ENCODE peak calls at places on chromosomes 2 and 18, in seven cellular contexts. One of them, this sample, is unnamed. For H3K4me1, the result is how much of the 10 kb centered on the place peaks cover.

GRCh38 chr2:222993920-222994650 is 57.9 kb upstream of the KCNE4 start:
- DNase-seq in GM23248: peak
- DNase-seq in HCT116: no peak
- DNase-seq in neural progenitor cell: no peak
- DNase-seq in OCI-LY7: no peak
- DNase-seq in SK-N-SH: peak
- DNase-seq in GM23338: no peak
- DNase-seq in this sample: no peak

GRCh38 chr2:205047273-205047839 is 502.1 kb downstream of the PARD3B start:
- DNase-seq in SK-N-SH: no peak
- DNase-seq in GM23248: no peak
- DNase-seq in neural progenitor cell: peak
- DNase-seq in HCT116: no peak
- DNase-seq in OCI-LY7: no peak
- DNase-seq in GM23338: peak
- DNase-seq in this sample: no peak

GRCh38 chr2:230861564-230862255 is 3.0 kb upstream of the ITM2C start:
- DNase-seq in SK-N-SH: no peak
- DNase-seq in GM23338: peak
- DNase-seq in HCT116: no peak
- DNase-seq in GM23248: no peak
- DNase-seq in neural progenitor cell: no peak
- DNase-seq in OCI-LY7: no peak
- DNase-seq in this sample: no peak

GRCh38 chr2:65608391-65608790 is 176.0 kb upstream of the SPRED2 start:
- DNase-seq in GM23338: no peak
- DNase-seq in neural progenitor cell: no peak
- DNase-seq in OCI-LY7: no peak
- DNase-seq in SK-N-SH: no peak
- DNase-seq in GM23248: no peak
- DNase-seq in HCT116: no peak
- DNase-seq in this sample: no peak

GRCh38 chr2:118321436-118322100 is 233.3 kb downstream of the INSIG2 start:
- DNase-seq in GM23338: peak
- DNase-seq in OCI-LY7: no peak
- DNase-seq in GM23248: no peak
- DNase-seq in neural progenitor cell: peak
- DNase-seq in SK-N-SH: no peak
- DNase-seq in HCT116: no peak
- DNase-seq in this sample: peak

GRCh38 chr2:113894156-113894743 is 4.4 kb downstream of the ACTR3 start:
- DNase-seq in neural progenitor cell: no peak
- DNase-seq in GM23338: peak
- DNase-seq in OCI-LY7: no peak
- DNase-seq in HCT116: peak
- DNase-seq in GM23248: peak
- DNase-seq in SK-N-SH: no peak
- DNase-seq in this sample: peak

GRCh38 chr2:84919885-84920580 is 14.6 kb downstream of the TMSB10 start:
- DNase-seq in SK-N-SH: no peak
- DNase-seq in neural progenitor cell: no peak
- DNase-seq in OCI-LY7: peak
- DNase-seq in GM23248: peak
- DNase-seq in HCT116: peak
- DNase-seq in GM23338: no peak
- DNase-seq in this sample: peak

GRCh38 chr2:239285071-239285931 is 115.5 kb downstream of the HDAC4 start:
- DNase-seq in SK-N-SH: no peak
- DNase-seq in HCT116: no peak
- DNase-seq in GM23248: peak
- DNase-seq in neural progenitor cell: no peak
- DNase-seq in GM23338: no peak
- DNase-seq in OCI-LY7: no peak
- DNase-seq in this sample: no peak

GRCh38 chr2:227597993-227598392 is 700 bp upstream of the SCYGR2 start:
- DNase-seq in HCT116: peak
- DNase-seq in SK-N-SH: no peak
- DNase-seq in GM23338: peak
- DNase-seq in neural progenitor cell: no peak
- DNase-seq in OCI-LY7: no peak
- DNase-seq in GM23248: no peak
- DNase-seq in this sample: peak

GRCh38 chr2:20617892-20618467 is 32.9 kb downstream of the HS1BP3 start:
- DNase-seq in HCT116: peak
- DNase-seq in GM23248: peak
- DNase-seq in neural progenitor cell: peak
- DNase-seq in SK-N-SH: peak
- DNase-seq in GM23338: no peak
- DNase-seq in OCI-LY7: no peak
- DNase-seq in this sample: peak

GRCh38 chr2:211816739-211817138 is 721.9 kb downstream of the ERBB4 start:
- DNase-seq in OCI-LY7: no peak
- DNase-seq in HCT116: no peak
- DNase-seq in GM23338: no peak
- DNase-seq in GM23248: no peak
- DNase-seq in SK-N-SH: peak
- DNase-seq in neural progenitor cell: no peak
- DNase-seq in this sample: no peak

GRCh38 chr2:207219036-207219435 is 53.3 kb upstream of the KLF7 start:
- DNase-seq in GM23248: no peak
- DNase-seq in HCT116: no peak
- DNase-seq in SK-N-SH: no peak
- DNase-seq in OCI-LY7: no peak
- DNase-seq in neural progenitor cell: no peak
- DNase-seq in GM23338: no peak
- DNase-seq in this sample: no peak

GRCh38 chr2:65708129-65708528 is 275.7 kb upstream of the SPRED2 start:
- DNase-seq in GM23248: no peak
- DNase-seq in HCT116: no peak
- DNase-seq in neural progenitor cell: no peak
- DNase-seq in SK-N-SH: no peak
- DNase-seq in OCI-LY7: no peak
- DNase-seq in GM23338: no peak
- DNase-seq in this sample: no peak

GRCh38 chr18:76388891-76389423 is 106.1 kb downstream of the ZNF516 start:
- DNase-seq in neural progenitor cell: no peak
- DNase-seq in GM23248: no peak
- DNase-seq in HCT116: no peak
- DNase-seq in OCI-LY7: no peak
- DNase-seq in GM23338: no peak
- DNase-seq in SK-N-SH: no peak
- DNase-seq in this sample: no peak

GRCh38 chr2:234363011-234363487 is 133.8 kb downstream of the ARL4C start:
- DNase-seq in OCI-LY7: no peak
- DNase-seq in GM23338: peak
- DNase-seq in neural progenitor cell: peak
- DNase-seq in SK-N-SH: no peak
- DNase-seq in GM23248: peak
- DNase-seq in HCT116: peak
- DNase-seq in this sample: peak

GRCh38 chr2:180663016-180663471 is 317.4 kb upstream of the UBE2E3 start:
- DNase-seq in SK-N-SH: no peak
- DNase-seq in HCT116: no peak
- DNase-seq in neural progenitor cell: no peak
- DNase-seq in GM23338: no peak
- DNase-seq in GM23248: peak
- DNase-seq in OCI-LY7: no peak
- DNase-seq in this sample: peak

GRCh38 chr2:240140511-240140910 is at the start of gene OTOS:
- DNase-seq in OCI-LY7: no peak
- DNase-seq in GM23338: no peak
- DNase-seq in HCT116: no peak
- DNase-seq in SK-N-SH: no peak
- DNase-seq in neural progenitor cell: peak
- DNase-seq in GM23248: no peak
- DNase-seq in this sample: no peak

GRCh38 chr18:47345996-47346395 is 94.5 kb upstream of the SKOR2 start:
- DNase-seq in neural progenitor cell: no peak
- DNase-seq in OCI-LY7: no peak
- DNase-seq in SK-N-SH: no peak
- DNase-seq in GM23248: no peak
- DNase-seq in GM23338: no peak
- DNase-seq in HCT116: no peak
- DNase-seq in this sample: no peak

DNA sequence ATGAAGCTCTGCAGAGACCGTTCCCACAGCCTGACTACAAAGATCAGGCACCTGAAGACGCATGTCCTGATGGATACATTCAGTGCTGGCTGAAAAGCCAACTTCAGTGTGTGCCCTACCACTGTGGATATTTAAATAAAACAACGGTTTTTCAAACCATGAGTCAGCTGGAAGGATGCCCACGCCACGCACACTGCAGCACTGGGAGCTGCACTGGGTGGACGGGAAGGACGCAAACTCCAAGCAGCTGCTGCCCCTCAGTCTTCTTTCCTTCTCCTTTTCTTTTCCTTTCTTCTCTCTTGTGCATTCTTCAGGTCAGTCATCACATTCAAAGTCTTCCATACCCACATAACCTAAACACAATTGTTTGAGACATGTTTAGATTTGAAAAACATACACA is 7.9 kb downstream of the TMEM18 start:
- DNase-seq in HCT116: no peak
- DNase-seq in neural progenitor cell: no peak
- DNase-seq in SK-N-SH: no peak
- DNase-seq in GM23338: no peak
- DNase-seq in OCI-LY7: no peak
- DNase-seq in GM23248: peak
- DNase-seq in this sample: peak
- TF ChIP-seq EZH2phosphoT487 in HCT116: no peak
- TF ChIP-seq EZH2phosphoT487 in neural progenitor cell: no peak
- TF ChIP-seq EZH2phosphoT487 in SK-N-SH: no peak
- TF ChIP-seq EZH2phosphoT487 in GM23338: no peak
- TF ChIP-seq EZH2phosphoT487 in OCI-LY7: no peak
- TF ChIP-seq EZH2phosphoT487 in GM23248: no peak
- TF ChIP-seq EZH2phosphoT487 in this sample: no peak

GRCh38 chr2:11743846-11744553 is 2.4 kb upstream of the LPIN1 start:
- DNase-seq in GM23338: peak
- DNase-seq in OCI-LY7: peak
- DNase-seq in SK-N-SH: peak
- DNase-seq in GM23248: peak
- DNase-seq in neural progenitor cell: peak
- DNase-seq in HCT116: peak
- DNase-seq in this sample: peak
- H3K4me1 ChIP-seq in GM23338: under half
- H3K4me1 ChIP-seq in OCI-LY7: half or more
- H3K4me1 ChIP-seq in SK-N-SH: under half
- H3K4me1 ChIP-seq in GM23248: under half
- H3K4me1 ChIP-seq in neural progenitor cell: under half
- H3K4me1 ChIP-seq in HCT116: under half
- H3K4me1 ChIP-seq in this sample: half or more

GRCh38 chr2:165240927-165241326 is 1.7 kb downstream of the SCN2A start:
- DNase-seq in neural progenitor cell: no peak
- DNase-seq in HCT116: no peak
- DNase-seq in GM23248: no peak
- DNase-seq in OCI-LY7: no peak
- DNase-seq in GM23338: no peak
- DNase-seq in SK-N-SH: no peak
- DNase-seq in this sample: no peak

GRCh38 chr2:165238295-165238694 is 919 bp upstream of the SCN2A start:
- DNase-seq in GM23248: peak
- DNase-seq in neural progenitor cell: peak
- DNase-seq in GM23338: peak
- DNase-seq in HCT116: no peak
- DNase-seq in SK-N-SH: no peak
- DNase-seq in OCI-LY7: peak
- DNase-seq in this sample: peak

GRCh38 chr2:165239230-165239629 is at the start of gene SCN2A:
- DNase-seq in HCT116: peak
- DNase-seq in GM23248: peak
- DNase-seq in neural progenitor cell: peak
- DNase-seq in OCI-LY7: peak
- DNase-seq in GM23338: peak
- DNase-seq in SK-N-SH: peak
- DNase-seq in this sample: peak

GRCh38 chr2:165237056-165237455 is 2.2 kb upstream of the SCN2A start:
- DNase-seq in GM23248: no peak
- DNase-seq in SK-N-SH: no peak
- DNase-seq in neural progenitor cell: no peak
- DNase-seq in OCI-LY7: no peak
- DNase-seq in HCT116: no peak
- DNase-seq in GM23338: no peak
- DNase-seq in this sample: no peak

DNA sequence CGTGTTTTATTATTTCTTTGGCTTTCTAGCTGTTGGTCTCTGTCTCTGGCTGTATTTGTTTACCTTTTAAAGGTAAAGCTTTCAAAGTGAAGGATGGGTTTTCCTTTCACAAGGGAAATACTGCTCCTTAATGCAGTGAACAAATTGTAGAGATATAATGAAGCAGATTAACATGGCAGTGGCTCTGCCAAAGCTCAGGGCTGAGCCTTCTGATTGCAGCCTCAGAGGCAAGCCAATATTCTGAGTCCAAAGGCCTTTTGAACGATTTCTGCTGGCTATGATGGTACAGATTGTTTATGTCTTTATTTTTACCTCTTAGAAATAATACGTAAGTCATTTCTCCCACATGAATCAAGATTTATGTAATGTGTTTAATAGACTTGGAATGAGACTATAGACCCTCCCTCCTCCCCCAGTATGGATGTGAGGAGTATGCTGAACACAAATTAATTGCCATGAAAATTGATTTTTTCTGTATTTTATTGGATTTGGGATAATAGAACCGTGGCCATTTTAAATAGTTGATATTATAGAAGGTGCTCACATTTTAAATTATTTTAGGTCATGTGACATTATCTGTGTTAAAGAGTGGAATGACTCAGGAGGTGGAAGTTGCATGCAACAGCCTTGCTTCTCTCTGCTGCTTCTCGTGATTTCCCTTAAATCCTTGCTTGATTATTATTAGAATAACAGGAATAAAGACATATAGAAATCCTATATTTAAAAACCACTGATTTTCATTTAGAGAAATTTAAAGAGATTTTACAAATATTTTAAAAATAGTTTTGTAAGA is 808 bp downstream of the SCN2A start:
- DNase-seq in neural progenitor cell: no peak
- DNase-seq in SK-N-SH: peak
- DNase-seq in OCI-LY7: no peak
- DNase-seq in HCT116: no peak
- DNase-seq in GM23248: no peak
- DNase-seq in GM23338: no peak
- DNase-seq in this sample: no peak
- TF ChIP-seq EZH2phosphoT487 in neural progenitor cell: no peak
- TF ChIP-seq EZH2phosphoT487 in SK-N-SH: no peak
- TF ChIP-seq EZH2phosphoT487 in OCI-LY7: no peak
- TF ChIP-seq EZH2phosphoT487 in HCT116: no peak
- TF ChIP-seq EZH2phosphoT487 in GM23248: no peak
- TF ChIP-seq EZH2phosphoT487 in GM23338: no peak
- TF ChIP-seq EZH2phosphoT487 in this sample: no peak

GRCh38 chr2:68292108-68292710 is 27.5 kb downstream of the CNRIP1 start:
- DNase-seq in GM23338: peak
- DNase-seq in neural progenitor cell: peak
- DNase-seq in OCI-LY7: peak
- DNase-seq in GM23248: peak
- DNase-seq in SK-N-SH: peak
- DNase-seq in HCT116: peak
- DNase-seq in this sample: peak
- H3K4me1 ChIP-seq in GM23338: under half
- H3K4me1 ChIP-seq in neural progenitor cell: under half
- H3K4me1 ChIP-seq in OCI-LY7: under half
- H3K4me1 ChIP-seq in GM23248: under half
- H3K4me1 ChIP-seq in SK-N-SH: under half
- H3K4me1 ChIP-seq in HCT116: under half
- H3K4me1 ChIP-seq in this sample: under half

GRCh38 chr2:232336956-232337700 is 41.4 kb upstream of the ALPP start:
- DNase-seq in GM23248: no peak
- DNase-seq in neural progenitor cell: no peak
- DNase-seq in OCI-LY7: no peak
- DNase-seq in GM23338: no peak
- DNase-seq in HCT116: no peak
- DNase-seq in SK-N-SH: no peak
- DNase-seq in this sample: no peak
- TF ChIP-seq EZH2phosphoT487 in GM23248: no peak
- TF ChIP-seq EZH2phosphoT487 in neural progenitor cell: no peak
- TF ChIP-seq EZH2phosphoT487 in OCI-LY7: no peak
- TF ChIP-seq EZH2phosphoT487 in GM23338: no peak
- TF ChIP-seq EZH2phosphoT487 in HCT116: no peak
- TF ChIP-seq EZH2phosphoT487 in SK-N-SH: no peak
- TF ChIP-seq EZH2phosphoT487 in this sample: no peak

This sample was measured in PC-3.